ENCODE peak calls at places on chromosomes 12 and 14, in eight cellular contexts. T, Z, U, R, P, V, L and C are unnamed samples.

GRCh38 chr12:48972213-48973021 is 882 bp upstream of the WNT10B start:
- DNase-seq in T (no peak), Z (no peak), U (no peak), R (no peak), P (no peak), V (no peak), L (no peak), C (no peak)

GRCh38 chr12:96098631-96099030 is 63.2 kb upstream of the LTA4H start:
- DNase-seq in T (no peak), Z (no peak), U (no peak), R (no peak), P (no peak), V (no peak), L (no peak), C (no peak)

GRCh38 chr14:55383039-55383438 is 28.6 kb downstream of the ATG14 start:
- DNase-seq in T (no peak), Z (no peak), U (no peak), R (no peak), P (no peak), V (no peak), L (peak), C (no peak)

GRCh38 chr14:29548948-29549370 is 378.7 kb downstream of the PRKD1 start:
- DNase-seq in T (no peak), Z (peak), U (peak), R (no peak), P (peak), V (no peak), L (peak), C (no peak)

GRCh38 chr14:99524804-99525698 is 43.8 kb downstream of the CCNK start:
- DNase-seq in T (no peak), Z (peak), U (peak), R (no peak), P (no peak), V (no peak), L (peak), C (no peak)

GRCh38 chr12:11991604-11992003 is 79.1 kb upstream of the BCL2L14 start:
- DNase-seq in T (no peak), Z (no peak), U (no peak), R (no peak), P (no peak), V (no peak), L (no peak), C (no peak)

GRCh38 chr14:36988568-36988967 is 183.8 kb downstream of the SLC25A21 start:
- DNase-seq in T (no peak), Z (no peak), U (no peak), R (no peak), P (no peak), V (no peak), L (no peak), C (no peak)

GRCh38 chr12:41076114-41076513 is 112.0 kb upstream of the PDZRN4 start:
- DNase-seq in T (no peak), Z (no peak), U (no peak), R (no peak), P (no peak), V (no peak), L (no peak), C (no peak)

GRCh38 chr14:103314496-103315277 is 19.4 kb upstream of the EIF5 start:
- DNase-seq in T (no peak), Z (no peak), U (no peak), R (no peak), P (no peak), V (no peak), L (no peak), C (no peak)

GRCh38 chr12:12735301-12735700 is 18.1 kb downstream of the CDKN1B start:
- DNase-seq in T (no peak), Z (no peak), U (no peak), R (no peak), P (no peak), V (no peak), L (no peak), C (no peak)

GRCh38 chr12:2190896-2191533 is 138.2 kb downstream of the CACNA1C start:
- DNase-seq in T (no peak), Z (no peak), U (no peak), R (no peak), P (no peak), V (no peak), L (no peak), C (no peak)

GRCh38 chr12:22477894-22478287 is 66.5 kb downstream of the C2CD5 start:
- DNase-seq in T (no peak), Z (no peak), U (no peak), R (no peak), P (no peak), V (no peak), L (no peak), C (no peak)

GRCh38 chr14:26593377-26593776 is 4.5 kb downstream of the NOVA1 start:
- DNase-seq in T (no peak), Z (no peak), U (no peak), R (no peak), P (no peak), V (no peak), L (no peak), C (no peak)

GRCh38 chr12:42332301-42332894 is 6.4 kb downstream of the PPHLN1 start:
- DNase-seq in T (no peak), Z (peak), U (peak), R (no peak), P (peak), V (no peak), L (peak), C (no peak)

GRCh38 chr14:24692382-24693352 is 58.7 kb upstream of the GZMB start:
- DNase-seq in T (no peak), Z (no peak), U (peak), R (no peak), P (no peak), V (no peak), L (no peak), C (no peak)